ENCODE peak calls at places on chromosomes 7 and 10, in nine cellular contexts. S is fibroblast of pulmonary artery, X is BJ, B is PC-9, T is GM12865, Q is cardiac muscle cell, M is dorsolateral prefrontal cortex, N is RWPE2, G is HFF-Myc. Z is an unnamed sample.

GRCh38 chr7:70446448-70447143 is 685.3 kb upstream of the GALNT17 start:
- DNase-seq in M (no peak), N (no peak), T (no peak), S (no peak), G (no peak), Q (no peak), B (no peak), X (no peak), Z (no peak)

GRCh38 chr7:137975223-137975622 is 26.7 kb downstream of the CREB3L2 start:
- DNase-seq in M (peak; percentile 72), Q (peak; percentile 58), X (no peak), N (no peak), G (no peak), B (no peak), S (peak; percentile 52), T (peak; percentile 65), Z (peak; percentile 75)

GRCh38 chr7:132965951-132966350 is 115.9 kb downstream of the CHCHD3 start:
- DNase-seq in G (no peak), Q (no peak), S (no peak), M (no peak), X (peak; percentile 11), B (no peak), T (no peak), N (no peak), Z (no peak)

GRCh38 chr10:33461295-33461640 is 126.8 kb upstream of the NRP1 start:
- DNase-seq in N (no peak), M (no peak), T (no peak), X (no peak), B (no peak), Q (no peak), G (no peak), S (no peak), Z (no peak)

GRCh38 chr7:4215176-4215720 is 466.8 kb upstream of the FOXK1 start:
- DNase-seq in G (no peak), T (no peak), S (no peak), N (no peak), Q (no peak), B (no peak), X (no peak), M (no peak), Z (no peak)

GRCh38 chr7:76225379-76225778 is 23.7 kb downstream of the SRRM3 start:
- DNase-seq in Q (peak; percentile 55), T (peak; percentile 17), X (no peak), G (no peak), S (peak; percentile 45), M (no peak), N (no peak), B (no peak), Z (peak; percentile 31)

GRCh38 chr7:151459726-151460473 is 20.0 kb upstream of the CRYGN start:
- DNase-seq in M (peak; percentile 66), Q (peak; percentile 97), B (peak; percentile 97), X (peak; percentile 91), G (peak; percentile 82), S (peak; percentile 94), N (peak; percentile 77), T (no peak), Z (peak; percentile 92)

GRCh38 chr10:82041018-82041417 is 166.0 kb downstream of the NRG3 start:
- DNase-seq in S (peak; percentile 8), X (no peak), B (no peak), Q (no peak), M (no peak), G (no peak), T (no peak), N (no peak), Z (no peak)

GRCh38 chr10:109978481-109978880 is 29.3 kb upstream of the ADD3 start:
- DNase-seq in X (no peak), G (no peak), B (no peak), T (peak; percentile 59), M (peak; percentile 65), N (no peak), S (peak; percentile 83), Q (peak; percentile 83), Z (peak; percentile 86)

GRCh38 chr10:89185658-89186057 is 21.5 kb downstream of the CH25H start:
- DNase-seq in N (no peak), G (no peak), T (no peak), Q (no peak), M (no peak), B (peak; percentile 64), S (no peak), X (no peak), Z (peak; percentile 20)

GRCh38 chr7:95276114-95276513 is 48.2 kb downstream of the PON1 start:
- DNase-seq in T (no peak), S (no peak), X (no peak), G (no peak), B (no peak), M (no peak), Q (no peak), N (no peak), Z (no peak)

GRCh38 chr10:33129181-33129928 is 171.3 kb upstream of the ITGB1 start:
- DNase-seq in N (peak; percentile 66), S (peak; percentile 69), X (peak; percentile 90), M (no peak), T (no peak), Q (peak; percentile 94), G (no peak), B (no peak), Z (peak; percentile 93)

GRCh38 chr10:132293416-132294195 is 14.1 kb downstream of the STK32C start:
- DNase-seq in B (no peak), T (no peak), G (no peak), X (no peak), S (no peak), Q (no peak), M (no peak), N (peak; percentile 50), Z (no peak)

GRCh38 chr10:55892276-55892675 is 468.8 kb downstream of the ZWINT start:
- DNase-seq in B (no peak), X (no peak), G (no peak), N (no peak), Q (no peak), S (no peak), T (no peak), M (no peak), Z (no peak)

DNA sequence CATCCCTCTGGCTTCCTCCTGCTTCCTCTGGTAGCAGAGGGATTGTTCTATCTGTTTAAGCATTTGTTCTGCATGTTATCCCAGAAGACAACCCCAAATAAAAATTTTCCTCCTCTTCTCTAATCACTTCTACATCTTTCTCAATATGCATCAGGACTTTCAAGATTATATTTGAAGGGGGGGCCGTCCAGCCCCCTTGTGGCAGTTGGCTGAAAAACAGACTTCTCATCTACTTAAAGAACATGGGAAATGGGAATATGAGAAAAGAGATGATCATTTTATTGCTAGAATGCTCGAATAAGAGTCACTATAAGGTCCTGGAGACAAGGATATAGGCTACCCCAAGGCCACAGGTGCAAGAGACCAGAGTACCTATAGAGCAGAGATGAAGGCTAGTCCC is 466.0 kb downstream of the REEP3 start:
- DNase-seq in M (no peak), G (no peak), S (no peak), Q (no peak), B (no peak), N (no peak), T (no peak), X (no peak), Z (no peak)
- TF ChIP-seq CTCF in M (no peak), G (peak; percentile 30), S (no peak), Q (no peak), B (no peak), N (no peak), T (no peak), X (no peak), Z (no peak)

DNA sequence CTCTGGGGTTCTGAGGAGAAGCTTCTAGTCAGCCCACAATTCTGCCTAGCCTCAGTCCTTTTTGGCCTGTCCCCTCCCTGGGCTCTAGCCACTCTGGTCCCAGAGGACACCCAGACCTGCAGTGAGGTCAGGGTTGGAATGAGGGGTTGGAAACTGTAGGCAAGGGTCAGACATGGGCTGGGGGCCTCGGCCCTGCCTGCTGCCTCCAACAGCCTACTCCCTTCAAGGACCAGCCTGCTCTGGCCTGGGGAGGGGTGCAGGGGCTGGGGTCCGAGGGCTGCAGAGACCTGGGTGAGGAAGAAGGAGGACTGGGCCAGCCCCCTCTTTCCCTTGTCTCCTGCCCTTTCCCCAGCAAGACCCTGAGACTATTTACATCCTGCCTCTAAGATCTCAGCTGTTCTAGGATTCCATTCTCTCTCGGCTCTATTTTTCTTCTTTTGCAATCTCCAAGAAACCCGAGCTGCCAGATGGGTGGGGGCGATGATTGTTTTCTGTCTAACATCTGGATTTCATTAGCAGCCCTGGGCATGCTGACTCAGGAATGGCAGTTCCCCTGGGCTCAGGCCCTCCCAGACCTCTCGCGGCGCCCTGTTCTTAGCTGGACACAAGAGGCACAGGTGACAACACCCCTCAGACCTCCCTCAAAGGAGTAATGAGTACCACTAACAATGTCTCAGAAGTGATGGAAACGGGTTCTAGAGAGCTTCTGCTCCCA is 23.1 kb downstream of the ZCCHC24 start:
- DNase-seq in T (no peak), M (no peak), G (peak; percentile 91), B (no peak), X (peak; percentile 84), Q (peak; percentile 94), S (peak; percentile 92), N (no peak), Z (peak; percentile 96)
- H3K4me3 ChIP-seq in T (no peak overlapping the region), M (no peak overlapping the region), G (no peak overlapping the region), B (no peak overlapping the region), X (no peak overlapping the region), Q (no peak overlapping the region), S (no peak overlapping the region), N (no peak overlapping the region), Z (no peak overlapping the region)

DNA sequence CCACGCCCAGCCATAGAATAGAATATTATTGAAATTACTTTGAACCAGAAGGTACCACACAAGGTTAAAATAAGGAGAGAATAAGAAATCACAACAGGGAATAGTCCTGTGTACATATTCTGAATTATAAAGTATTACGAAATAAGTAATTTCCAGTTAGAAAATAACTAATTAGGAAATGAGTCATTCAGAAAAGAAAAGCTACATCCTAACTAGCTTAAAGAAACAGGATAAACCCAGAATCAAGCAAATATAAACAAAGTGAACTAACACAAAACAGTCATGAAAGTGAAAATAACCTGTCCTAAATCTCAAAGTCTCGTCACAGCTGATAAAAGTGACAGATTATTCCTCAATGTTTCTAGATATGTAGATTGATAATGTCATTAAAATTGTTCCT is 74.8 kb upstream of the NEBL start:
- DNase-seq in G (no peak), X (no peak), N (no peak), Q (peak; percentile 17), B (no peak), T (no peak), M (no peak), S (no peak), Z (no peak)
- TF ChIP-seq CTCF in G (no peak), X (no peak), N (no peak), Q (no peak), B (no peak), T (no peak), M (no peak), S (no peak), Z (no peak)

DNA sequence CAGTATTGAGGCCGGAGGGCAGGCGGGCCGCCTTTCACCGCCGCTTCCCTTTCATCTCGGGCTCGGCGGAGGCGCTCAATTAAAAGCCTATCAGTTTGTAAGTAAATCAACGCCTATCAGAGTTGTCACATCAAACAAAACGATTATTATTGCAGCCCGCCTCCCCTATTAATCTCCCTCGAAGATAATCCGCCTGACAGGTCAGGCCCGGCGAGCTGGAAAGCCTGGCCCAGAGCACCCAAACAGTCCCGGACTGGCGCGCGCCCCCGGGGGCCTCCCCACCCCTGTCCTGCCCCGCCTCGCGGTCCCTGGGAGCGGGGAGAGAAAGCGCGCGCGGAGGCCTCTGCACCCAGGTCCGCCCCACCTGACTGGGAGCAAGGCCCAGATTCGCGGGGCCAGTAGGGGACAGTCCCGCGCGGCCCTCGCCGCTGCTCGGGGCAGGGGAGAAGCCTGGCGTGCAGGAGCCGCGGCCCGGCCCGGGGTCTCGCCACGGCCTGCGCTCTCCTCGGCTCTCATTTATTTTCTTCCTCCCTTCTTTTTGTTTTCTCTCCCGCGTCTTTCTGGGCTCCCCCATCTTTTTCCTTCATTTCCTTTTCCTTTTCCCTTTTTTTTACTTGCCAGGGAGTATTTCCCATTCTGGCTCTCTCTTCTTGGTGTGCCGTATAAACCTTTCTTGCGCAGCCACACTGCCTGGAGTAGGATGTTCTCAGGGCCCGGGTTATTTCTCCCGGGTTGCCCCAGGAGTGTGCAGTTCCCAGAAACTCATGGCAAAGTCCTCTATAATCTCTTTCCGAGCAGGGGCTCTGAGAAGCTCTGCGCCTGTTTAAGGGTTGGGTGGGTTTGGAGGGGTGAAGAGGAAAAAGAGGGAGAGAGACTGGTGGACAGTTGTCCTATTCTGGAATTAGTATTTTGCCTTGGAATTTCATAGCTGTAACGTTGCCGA is 3.9 kb upstream of the ZNF503 start:
- DNase-seq in G (no peak), B (peak; percentile 52), T (no peak), S (no peak), X (no peak), N (no peak), Q (no peak), M (no peak), Z (peak; percentile 27)
- H3K4me3 ChIP-seq in G (no peak overlapping the region), B (peak overlapping the region; percentile 84), T (no peak overlapping the region), S (no peak overlapping the region), X (no peak overlapping the region), N (no peak overlapping the region), Q (peak overlapping the region; percentile 97), M (peak overlapping the region; percentile 81), Z (peak overlapping the region; percentile 99)